ENCODE peak calls at places on chromosomes 1 and 21, in eight cellular contexts. M is SJSA1; D is astrocyte of the hippocampus; S is T-helper 17 cell; C is central memory CD8-positive, alpha-beta T cell; R is body of pancreas; Q is Kasumi-1; W is stimulated activated CD4-positive, alpha-beta T cell treated with anti-CD3 and anti-CD28 coated beads, TNF-alpha, amount 100 ng/mL, for 4 hours. A is an unnamed sample.

GRCh38 chr1:203626910-203627246 is 246 bp downstream of the ATP2B4 start:
- DNase-seq in M (no peak), D (no peak), S (no peak), C (no peak), R (no peak), Q (no peak), W (no peak), A (no peak)

GRCh38 chr1:202976633-202977032 is 9.6 kb upstream of the CYB5R1 start:
- DNase-seq in M (no peak), D (no peak), S (no peak), C (no peak), R (no peak), Q (no peak), W (no peak), A (peak; percentile 36)

GRCh38 chr1:42318601-42319000 is 16.4 kb downstream of the FOXJ3 start:
- DNase-seq in M (no peak), D (no peak), S (no peak), C (no peak), R (no peak), Q (no peak), W (no peak), A (no peak)

GRCh38 chr1:81920245-81920740 is 119.6 kb downstream of the ADGRL2 start:
- DNase-seq in M (no peak), D (peak; percentile 81), S (no peak), C (no peak), R (no peak), Q (no peak), W (no peak), A (no peak)

GRCh38 chr1:44636711-44637589 is 37.3 kb downstream of the TMEM53 start:
- DNase-seq in M (no peak), D (no peak), S (no peak), C (no peak), R (no peak), Q (no peak), W (no peak), A (no peak)

GRCh38 chr1:18278953-18279712 is 171.5 kb downstream of the IGSF21 start:
- DNase-seq in M (no peak), D (no peak), S (no peak), C (no peak), R (no peak), Q (no peak), W (no peak), A (no peak)

GRCh38 chr1:25912076-25912831 is 6.0 kb upstream of the STMN1 start:
- DNase-seq in M (no peak), D (no peak), S (no peak), C (no peak), R (no peak), Q (no peak), W (no peak), A (no peak)

GRCh38 chr1:108747898-108748297 is 1.4 kb downstream of the STXBP3 start:
- DNase-seq in M (no peak), D (no peak), S (no peak), C (no peak), R (no peak), Q (no peak), W (no peak), A (no peak)

GRCh38 chr1:83996621-83997020 is 2.3 kb downstream of the TTLL7 start:
- DNase-seq in M (no peak), D (peak; percentile 47), S (no peak), C (no peak), R (no peak), Q (no peak), W (no peak), A (no peak)

GRCh38 chr1:181142096-181143043 is 53.9 kb downstream of the IER5 start:
- DNase-seq in M (peak; percentile 90), D (peak; percentile 96), S (peak; percentile 84), C (peak; percentile 84), R (peak; percentile 85), Q (peak; percentile 88), W (peak; percentile 91), A (peak; percentile 66)

GRCh38 chr1:19606817-19607706 is 37.0 kb upstream of the NBL1 start:
- DNase-seq in M (no peak), D (peak; percentile 38), S (peak; percentile 16), C (no peak), R (no peak), Q (no peak), W (no peak), A (no peak)

GRCh38 chr1:238399558-238399957 is 508.8 kb upstream of the ZP4 start:
- DNase-seq in M (no peak), D (no peak), S (no peak), C (no peak), R (no peak), Q (peak; percentile 6), W (no peak), A (no peak)

GRCh38 chr1:53079251-53079650 is 17.2 kb downstream of the PODN start:
- DNase-seq in M (no peak), D (no peak), S (no peak), C (no peak), R (no peak), Q (no peak), W (no peak), A (no peak)

GRCh38 chr1:198101716-198102453 is 54.9 kb upstream of the NEK7 start:
- DNase-seq in M (no peak), D (no peak), S (no peak), C (no peak), R (no peak), Q (no peak), W (no peak), A (no peak)

GRCh38 chr1:87131809-87132663 is 196.6 kb upstream of the LMO4 start:
- DNase-seq in M (peak; percentile 76), D (peak; percentile 94), S (peak; percentile 56), C (peak; percentile 65), R (peak; percentile 78), Q (peak; percentile 74), W (peak; percentile 56), A (peak; percentile 58)

GRCh38 chr1:230982698-230983097 is 3.8 kb downstream of the ARV1 start:
- DNase-seq in M (no peak), D (peak; percentile 4), S (no peak), C (no peak), R (no peak), Q (no peak), W (no peak), A (no peak)

GRCh38 chr1:25099343-25099951 is 132.9 kb downstream of the SYF2 start:
- DNase-seq in M (no peak), D (no peak), S (no peak), C (no peak), R (no peak), Q (peak; percentile 82), W (no peak), A (peak; percentile 94)

GRCh38 chr21:39079617-39080016 is 103.6 kb downstream of the PSMG1 start:
- DNase-seq in M (no peak), D (no peak), S (no peak), C (no peak), R (peak; percentile 28), Q (no peak), W (no peak), A (peak; percentile 91)

GRCh38 chr1:54804471-54805132 is 3.5 kb upstream of the TTC22 start:
- DNase-seq in M (no peak), D (no peak), S (no peak), C (no peak), R (no peak), Q (no peak), W (no peak), A (no peak)